ENCODE peak calls at places on chromosomes 7 and 10, in nine cellular contexts. F is thyroid gland, I is fibroblast of mammary gland, Y is OCI-LY7, W is lower leg skin, U is GM23338, G is left ventricle myocardium inferior, N is IMR-90, Q is right lobe of liver. L is an unnamed sample.
A peak's percentile ranks its signal among the peaks of the same experiment; 100 is the strongest.

GRCh38 chr10:3455385-3456334 is 283.1 kb upstream of the PITRM1 start:
- DNase-seq in F (no peak), I (no peak), Y (no peak), W (no peak), U (no peak), G (no peak), N (peak; percentile 19), Q (no peak), L (no peak)

GRCh38 chr7:20793686-20794394 is 7.2 kb upstream of the SP8 start:
- DNase-seq in F (no peak), I (no peak), Y (no peak), W (no peak), U (peak; percentile 60), G (no peak), N (no peak), Q (no peak), L (no peak)

GRCh38 chr10:63281967-63282366 is 148.8 kb downstream of the NRBF2 start:
- DNase-seq in F (no peak), I (peak; percentile 73), Y (no peak), W (no peak), U (no peak), G (no peak), N (peak; percentile 27), Q (no peak), L (no peak)

GRCh38 chr10:47152861-47153349 is 147.1 kb upstream of the GDF10 start:
- DNase-seq in F (no peak), I (peak; percentile 51), Y (no peak), W (no peak), U (peak; percentile 44), G (no peak), N (no peak), Q (no peak), L (no peak)

GRCh38 chr10:77692782-77693181 is 55.2 kb upstream of the KCNMA1 start:
- DNase-seq in F (no peak), I (peak; percentile 27), Y (no peak), W (no peak), U (no peak), G (no peak), N (peak; percentile 68), Q (no peak), L (no peak)

GRCh38 chr7:117808910-117809705 is 64.1 kb downstream of the CTTNBP2 start:
- DNase-seq in F (no peak), I (peak; percentile 40), Y (no peak), W (no peak), U (no peak), G (no peak), N (peak; percentile 51), Q (no peak), L (no peak)

GRCh38 chr7:1849351-1849951 is 179.4 kb downstream of the ELFN1 start:
- DNase-seq in F (no peak), I (no peak), Y (no peak), W (no peak), U (no peak), G (no peak), N (no peak), Q (peak; percentile 45), L (no peak)

GRCh38 chr10:112793197-112793921 is 156.7 kb upstream of the TCF7L2 start:
- DNase-seq in F (no peak), I (peak; percentile 75), Y (no peak), W (no peak), U (no peak), G (no peak), N (peak; percentile 58), Q (no peak), L (no peak)

GRCh38 chr7:105256621-105257283 is 132.0 kb downstream of the SRPK2 start:
- DNase-seq in F (no peak), I (peak; percentile 12), Y (no peak), W (no peak), U (no peak), G (no peak), N (no peak), Q (no peak), L (no peak)

GRCh38 chr10:9825491-9826018 is 1192.1 kb upstream of the CELF2 start:
- DNase-seq in F (no peak), I (no peak), Y (no peak), W (no peak), U (peak; percentile 3), G (no peak), N (peak; percentile 30), Q (no peak), L (no peak)

GRCh38 chr7:1058821-1059199 is 14.5 kb downstream of the GPR146 start:
- DNase-seq in F (no peak), I (no peak), Y (peak; percentile 66), W (no peak), U (no peak), G (no peak), N (peak; percentile 53), Q (no peak), L (no peak)

GRCh38 chr7:2660359-2661095 is 27.5 kb upstream of the AMZ1 start:
- DNase-seq in F (no peak), I (no peak), Y (no peak), W (no peak), U (no peak), G (no peak), N (no peak), Q (peak; percentile 54), L (no peak)

GRCh38 chr10:132334883-132335188 is 2.8 kb downstream of the LRRC27 start:
- DNase-seq in F (no peak), I (no peak), Y (no peak), W (no peak), U (no peak), G (no peak), N (no peak), Q (no peak), L (no peak)

GRCh38 chr7:21507627-21508343 is 35.1 kb upstream of the DNAH11 start:
- DNase-seq in F (peak; percentile 61), I (peak; percentile 47), Y (peak; percentile 11), W (no peak), U (peak; percentile 84), G (no peak), N (peak; percentile 42), Q (no peak), L (no peak)

GRCh38 chr7:116511552-116512523 is 12.3 kb downstream of the CAV2 start:
- DNase-seq in F (peak; percentile 22), I (peak; percentile 35), Y (peak; percentile 47), W (no peak), U (no peak), G (no peak), N (peak; percentile 69), Q (no peak), L (no peak)

GRCh38 chr7:516606-517456 is 2.8 kb downstream of the PDGFA start:
- DNase-seq in F (peak; percentile 57), I (peak; percentile 77), Y (no peak), W (no peak), U (peak; percentile 65), G (peak; percentile 49), N (peak; percentile 80), Q (no peak), L (peak; percentile 73)

GRCh38 chr7:7920481-7920880 is 48.1 kb upstream of the GLCCI1 start:
- DNase-seq in F (peak; percentile 41), I (no peak), Y (peak; percentile 94), W (no peak), U (peak; percentile 59), G (no peak), N (no peak), Q (peak; percentile 53), L (no peak)

GRCh38 chr10:102634696-102635095 is 9.6 kb upstream of the TRIM8 start:
- DNase-seq in F (no peak), I (no peak), Y (no peak), W (no peak), U (no peak), G (no peak), N (no peak), Q (peak; percentile 22), L (no peak)

GRCh38 chr10:110644598-110645462 is 694 bp downstream of the RBM20 start:
- DNase-seq in F (no peak), I (no peak), Y (no peak), W (no peak), U (no peak), G (no peak), N (no peak), Q (no peak), L (no peak)
- H3K4me3 ChIP-seq in F (peak overlapping the region; percentile 49), I (no peak overlapping the region), Y (peak overlapping the region; percentile 68), W (no peak overlapping the region), U (peak overlapping the region; percentile 73), G (peak overlapping the region; percentile 75), N (peak overlapping the region; percentile 95), Q (peak overlapping the region; percentile 43), L (peak overlapping the region; percentile 59)

GRCh38 chr10:91219371-91220193 is 881 bp upstream of the PCGF5 start:
- DNase-seq in F (no peak), I (peak; percentile 30), Y (no peak), W (no peak), U (no peak), G (no peak), N (peak; percentile 29), Q (no peak), L (no peak)
- H3K4me3 ChIP-seq in F (peak overlapping the region; percentile 69), I (peak overlapping the region; percentile 34), Y (peak overlapping the region; percentile 82), W (no peak overlapping the region), U (peak overlapping the region; percentile 82), G (peak overlapping the region; percentile 97), N (peak overlapping the region; percentile 44), Q (peak overlapping the region; percentile 85), L (peak overlapping the region; percentile 89)

DNA sequence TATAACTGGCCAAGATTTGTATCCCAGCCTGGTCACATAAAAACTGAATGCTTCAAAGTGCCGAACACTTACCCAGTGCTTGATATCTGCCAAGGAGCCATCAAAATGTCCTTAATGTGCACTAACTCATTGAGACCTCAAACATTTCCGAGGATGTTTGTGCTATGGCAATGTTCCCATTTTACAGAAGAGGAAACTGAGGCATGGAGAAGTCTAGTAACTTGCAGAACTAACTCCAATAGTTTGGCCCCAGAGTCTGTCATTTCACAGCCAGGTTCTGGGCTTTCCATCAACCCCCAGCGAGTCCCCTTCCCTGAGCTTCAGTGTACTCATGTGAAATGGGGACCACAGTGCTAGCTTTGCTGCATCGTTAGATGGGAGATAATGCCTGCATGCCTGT is 5.4 kb upstream of the IKZF1 start:
- DNase-seq in F (no peak), I (no peak), Y (no peak), W (no peak), U (no peak), G (no peak), N (no peak), Q (no peak), L (no peak)
- H3K4me3 ChIP-seq in F (no peak overlapping the region), I (no peak overlapping the region), Y (no peak overlapping the region), W (no peak overlapping the region), U (no peak overlapping the region), G (no peak overlapping the region), N (no peak overlapping the region), Q (no peak overlapping the region), L (no peak overlapping the region)

GRCh38 chr10:50394832-50395231 is 143.5 kb upstream of the ASAH2 start:
- DNase-seq in F (no peak), I (peak; percentile 52), Y (no peak), W (no peak), U (no peak), G (no peak), N (no peak), Q (no peak), L (no peak)

GRCh38 chr10:50393784-50394183 is 142.5 kb upstream of the ASAH2 start:
- DNase-seq in F (no peak), I (peak; percentile 74), Y (no peak), W (no peak), U (no peak), G (no peak), N (peak; percentile 59), Q (no peak), L (no peak)

GRCh38 chr10:50396491-50397311 is 145.4 kb upstream of the ASAH2 start:
- DNase-seq in F (no peak), I (peak; percentile 67), Y (no peak), W (no peak), U (no peak), G (no peak), N (peak; percentile 74), Q (no peak), L (no peak)

GRCh38 chr10:50392966-50393718 is 141.8 kb upstream of the ASAH2 start:
- DNase-seq in F (no peak), I (peak; percentile 85), Y (no peak), W (no peak), U (no peak), G (no peak), N (no peak), Q (no peak), L (no peak)

GRCh38 chr10:50395279-50395678 is 144.0 kb upstream of the ASAH2 start:
- DNase-seq in F (no peak), I (peak; percentile 93), Y (no peak), W (peak; percentile 75), U (no peak), G (no peak), N (peak; percentile 44), Q (no peak), L (no peak)
- H3K4me3 ChIP-seq in F (no peak overlapping the region), I (no peak overlapping the region), Y (no peak overlapping the region), W (no peak overlapping the region), U (no peak overlapping the region), G (no peak overlapping the region), N (no peak overlapping the region), Q (no peak overlapping the region), L (no peak overlapping the region)

L was measured in tibial artery.